ENCODE peak calls at places on chromosomes 13 and 19, in five cellular contexts. One of them, this sample, is unnamed.

GRCh38 chr13:76016799-76017198 is 380.7 kb downstream of the LMO7 start:
- DNase-seq in adrenal gland: peak; percentile 18
- DNase-seq in PC-9: no peak
- DNase-seq in heart right ventricle: no peak
- DNase-seq in GM23338: peak; percentile 80
- DNase-seq in this sample: no peak

GRCh38 chr13:21014666-21015170 is 46.7 kb downstream of the LATS2 start:
- DNase-seq in adrenal gland: peak; percentile 77
- DNase-seq in PC-9: peak; percentile 65
- DNase-seq in heart right ventricle: peak; percentile 42
- DNase-seq in GM23338: no peak
- DNase-seq in this sample: no peak

GRCh38 chr13:69556540-69557196 is 551.0 kb upstream of the ATXN8OS start:
- DNase-seq in adrenal gland: no peak
- DNase-seq in PC-9: no peak
- DNase-seq in heart right ventricle: no peak
- DNase-seq in GM23338: no peak
- DNase-seq in this sample: no peak

GRCh38 chr19:42269518-42270345 is 680 bp downstream of the CIC start:
- DNase-seq in adrenal gland: no peak
- DNase-seq in PC-9: no peak
- DNase-seq in heart right ventricle: no peak
- DNase-seq in GM23338: no peak
- DNase-seq in this sample: no peak

GRCh38 chr19:12141405-12141736 is 1.2 kb upstream of the ZNF20 start:
- DNase-seq in adrenal gland: no peak
- DNase-seq in PC-9: no peak
- DNase-seq in heart right ventricle: no peak
- DNase-seq in GM23338: no peak
- DNase-seq in this sample: no peak

GRCh38 chr13:44471686-44472085 is 98.1 kb downstream of the SERP2 start:
- DNase-seq in adrenal gland: no peak
- DNase-seq in PC-9: peak; percentile 56
- DNase-seq in heart right ventricle: no peak
- DNase-seq in GM23338: no peak
- DNase-seq in this sample: no peak

GRCh38 chr19:6412111-6412999 is 12.3 kb downstream of the KHSRP start:
- DNase-seq in adrenal gland: peak; percentile 27
- DNase-seq in PC-9: no peak
- DNase-seq in heart right ventricle: no peak
- DNase-seq in GM23338: peak; percentile 91
- DNase-seq in this sample: no peak

GRCh38 chr19:12574036-12574435 is 22.8 kb upstream of the ZNF564 start:
- DNase-seq in adrenal gland: no peak
- DNase-seq in PC-9: no peak
- DNase-seq in heart right ventricle: no peak
- DNase-seq in GM23338: peak; percentile 33
- DNase-seq in this sample: no peak

GRCh38 chr19:42628411-42629135 is 33.8 kb upstream of the CEACAM8 start:
- DNase-seq in adrenal gland: peak; percentile 8
- DNase-seq in PC-9: no peak
- DNase-seq in heart right ventricle: no peak
- DNase-seq in GM23338: no peak
- DNase-seq in this sample: no peak

GRCh38 chr19:49911381-49912145 is 14.9 kb upstream of the IL4I1 start:
- DNase-seq in adrenal gland: no peak
- DNase-seq in PC-9: no peak
- DNase-seq in heart right ventricle: no peak
- DNase-seq in GM23338: no peak
- DNase-seq in this sample: no peak

GRCh38 chr19:495440-496332 is 600 bp upstream of the MADCAM1 start:
- DNase-seq in adrenal gland: peak; percentile 44
- DNase-seq in PC-9: no peak
- DNase-seq in heart right ventricle: peak; percentile 11
- DNase-seq in GM23338: peak; percentile 78
- DNase-seq in this sample: no peak

GRCh38 chr13:27972619-27972877 is 3.4 kb upstream of the CDX2 start:
- DNase-seq in adrenal gland: no peak
- DNase-seq in PC-9: no peak
- DNase-seq in heart right ventricle: no peak
- DNase-seq in GM23338: no peak
- DNase-seq in this sample: no peak

GRCh38 chr19:23437901-23438300 is 42.6 kb upstream of the ZNF91 start:
- DNase-seq in adrenal gland: no peak
- DNase-seq in PC-9: no peak
- DNase-seq in heart right ventricle: no peak
- DNase-seq in GM23338: peak; percentile 29
- DNase-seq in this sample: no peak

GRCh38 chr19:964761-965694 is 19.1 kb upstream of the WDR18 start:
- DNase-seq in adrenal gland: no peak
- DNase-seq in PC-9: no peak
- DNase-seq in heart right ventricle: no peak
- DNase-seq in GM23338: peak; percentile 58
- DNase-seq in this sample: no peak

GRCh38 chr19:42153606-42154405 is 21.6 kb upstream of the POU2F2 start:
- DNase-seq in adrenal gland: no peak
- DNase-seq in PC-9: no peak
- DNase-seq in heart right ventricle: no peak
- DNase-seq in GM23338: no peak
- DNase-seq in this sample: no peak

GRCh38 chr19:6076675-6077463 is 33.4 kb downstream of the RFX2 start:
- DNase-seq in adrenal gland: peak; percentile 69
- DNase-seq in PC-9: peak; percentile 80
- DNase-seq in heart right ventricle: no peak
- DNase-seq in GM23338: no peak
- DNase-seq in this sample: no peak

GRCh38 chr19:48398329-48399235 is 5.1 kb downstream of the GRIN2D start:
- DNase-seq in adrenal gland: peak; percentile 67
- DNase-seq in PC-9: peak; percentile 86
- DNase-seq in heart right ventricle: peak; percentile 82
- DNase-seq in GM23338: peak; percentile 97
- DNase-seq in this sample: peak; percentile 47
- H3K4me3 ChIP-seq in adrenal gland: peak overlapping the region; percentile 52
- H3K4me3 ChIP-seq in PC-9: peak overlapping the region; percentile 95
- H3K4me3 ChIP-seq in heart right ventricle: peak overlapping the region; percentile 48
- H3K4me3 ChIP-seq in GM23338: peak overlapping the region; percentile 79
- H3K4me3 ChIP-seq in this sample: peak overlapping the region; percentile 51

GRCh38 chr19:44753619-44753931 is 5.1 kb downstream of the BCL3 start:
- DNase-seq in adrenal gland: no peak
- DNase-seq in PC-9: no peak
- DNase-seq in heart right ventricle: no peak
- DNase-seq in GM23338: no peak
- DNase-seq in this sample: no peak

GRCh38 chr19:44754743-44755066 is 6.2 kb downstream of the BCL3 start:
- DNase-seq in adrenal gland: no peak
- DNase-seq in PC-9: no peak
- DNase-seq in heart right ventricle: no peak
- DNase-seq in GM23338: peak; percentile 43
- DNase-seq in this sample: no peak

GRCh38 chr19:44752816-44753618 is 4.5 kb downstream of the BCL3 start:
- DNase-seq in adrenal gland: peak; percentile 94
- DNase-seq in PC-9: peak; percentile 84
- DNase-seq in heart right ventricle: peak; percentile 87
- DNase-seq in GM23338: peak; percentile 85
- DNase-seq in this sample: peak; percentile 64

GRCh38 chr19:44755219-44755618 is 6.7 kb downstream of the BCL3 start:
- DNase-seq in adrenal gland: peak; percentile 64
- DNase-seq in PC-9: no peak
- DNase-seq in heart right ventricle: no peak
- DNase-seq in GM23338: no peak
- DNase-seq in this sample: no peak

GRCh38 chr19:44753932-44754742 is 5.6 kb downstream of the BCL3 start:
- DNase-seq in adrenal gland: peak; percentile 95
- DNase-seq in PC-9: peak; percentile 66
- DNase-seq in heart right ventricle: peak; percentile 94
- DNase-seq in GM23338: peak; percentile 81
- DNase-seq in this sample: peak; percentile 90
- H3K4me3 ChIP-seq in adrenal gland: peak overlapping the region; percentile 48
- H3K4me3 ChIP-seq in PC-9: peak overlapping the region; percentile 43
- H3K4me3 ChIP-seq in heart right ventricle: peak overlapping the region; percentile 91
- H3K4me3 ChIP-seq in GM23338: peak overlapping the region; percentile 72
- H3K4me3 ChIP-seq in this sample: peak overlapping the region; percentile 37

GRCh38 chr19:47471733-47472457 is at the start of gene SLC8A2:
- DNase-seq in adrenal gland: peak; percentile 70
- DNase-seq in PC-9: peak; percentile 45
- DNase-seq in heart right ventricle: peak; percentile 64
- DNase-seq in GM23338: peak; percentile 95
- DNase-seq in this sample: no peak
- H3K4me3 ChIP-seq in adrenal gland: no peak within 1 kb of the TSS
- H3K4me3 ChIP-seq in PC-9: no peak within 1 kb of the TSS
- H3K4me3 ChIP-seq in heart right ventricle: no peak within 1 kb of the TSS
- H3K4me3 ChIP-seq in GM23338: peak within 1 kb of the TSS; percentile 94
- H3K4me3 ChIP-seq in this sample: no peak within 1 kb of the TSS

DNA sequence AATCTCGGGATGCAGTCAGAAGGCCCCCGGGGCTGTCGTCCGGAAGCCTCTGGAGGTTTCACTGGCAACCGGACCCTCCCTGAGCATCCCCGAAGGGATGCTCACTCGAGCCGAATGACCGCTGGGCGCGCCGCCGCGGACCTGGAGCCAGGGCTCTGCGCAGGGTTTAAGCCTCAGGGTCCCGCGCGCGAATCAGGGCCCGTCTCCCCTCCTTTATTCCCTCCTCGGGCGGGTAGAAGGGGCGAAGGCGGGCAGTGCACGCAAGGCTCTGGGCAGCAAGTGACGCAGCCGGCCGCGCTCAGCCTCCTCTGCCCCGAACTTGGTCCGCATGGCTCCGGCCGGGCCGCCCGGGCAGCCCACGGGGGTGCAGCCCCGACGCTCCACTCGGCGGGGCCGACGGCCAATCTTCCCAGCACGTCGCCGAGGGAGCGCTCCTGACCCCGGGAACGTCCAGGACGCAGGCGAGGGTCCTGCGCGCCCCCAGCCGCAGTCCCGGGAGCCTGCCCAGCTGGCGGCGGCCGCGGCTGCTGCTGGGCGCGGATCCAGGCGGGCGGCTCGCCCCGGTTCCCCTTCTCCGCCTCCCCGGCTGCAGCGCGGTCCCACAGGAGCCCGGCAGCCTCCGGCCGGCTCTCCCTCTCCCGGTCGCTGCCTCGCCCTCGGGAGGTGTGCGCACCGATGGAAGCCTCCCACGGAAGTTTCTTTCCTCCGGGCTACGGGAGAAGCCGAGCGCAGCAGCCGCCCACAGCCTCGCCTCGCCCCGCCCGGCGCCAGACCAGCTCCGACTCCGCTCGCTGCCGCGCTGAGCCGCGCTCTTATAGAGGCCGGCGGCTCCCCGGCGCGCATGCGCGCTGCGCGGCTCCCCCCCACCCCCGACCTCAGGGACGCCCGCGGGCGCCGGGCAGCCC is at the start of gene SHISA2:
- DNase-seq in adrenal gland: peak; percentile 10
- DNase-seq in PC-9: no peak
- DNase-seq in heart right ventricle: peak; percentile 36
- DNase-seq in GM23338: peak; percentile 82
- DNase-seq in this sample: no peak
- H3K4me3 ChIP-seq in adrenal gland: peak within 1 kb of the TSS; percentile 60
- H3K4me3 ChIP-seq in PC-9: no peak within 1 kb of the TSS
- H3K4me3 ChIP-seq in heart right ventricle: peak within 1 kb of the TSS; percentile 49
- H3K4me3 ChIP-seq in GM23338: peak within 1 kb of the TSS; percentile 82
- H3K4me3 ChIP-seq in this sample: peak within 1 kb of the TSS; percentile 29

DNA sequence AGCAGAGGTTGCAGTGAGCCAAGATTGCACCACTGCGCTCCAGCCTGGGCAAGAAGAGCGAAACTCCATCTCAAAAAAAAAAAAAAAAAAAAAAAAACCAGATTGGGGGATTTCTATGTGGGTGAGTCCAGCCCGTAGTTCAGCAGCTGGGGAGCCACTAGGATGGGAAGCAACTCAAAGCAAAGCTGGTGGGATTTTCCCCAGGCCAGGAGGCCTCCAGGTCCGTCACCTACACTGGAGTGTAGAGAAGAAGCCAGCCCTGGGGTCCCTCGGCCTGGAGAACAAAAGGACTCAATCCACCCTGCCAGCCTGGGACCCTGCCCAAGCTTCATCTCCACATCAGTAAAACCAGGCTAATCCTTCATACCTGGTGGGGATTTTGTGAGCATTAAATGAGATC is 121.3 kb upstream of the CACNA1A start:
- DNase-seq in adrenal gland: no peak
- DNase-seq in PC-9: no peak
- DNase-seq in heart right ventricle: no peak
- DNase-seq in GM23338: no peak
- DNase-seq in this sample: no peak
- H3K4me3 ChIP-seq in adrenal gland: no peak overlapping the region
- H3K4me3 ChIP-seq in PC-9: no peak overlapping the region
- H3K4me3 ChIP-seq in heart right ventricle: no peak overlapping the region
- H3K4me3 ChIP-seq in GM23338: no peak overlapping the region
- H3K4me3 ChIP-seq in this sample: no peak overlapping the region

GRCh38 chr19:47469719-47470118 is 2.0 kb downstream of the SLC8A2 start:
- DNase-seq in adrenal gland: no peak
- DNase-seq in PC-9: no peak
- DNase-seq in heart right ventricle: no peak
- DNase-seq in GM23338: no peak
- DNase-seq in this sample: no peak
- H3K4me3 ChIP-seq in adrenal gland: no peak overlapping the region
- H3K4me3 ChIP-seq in PC-9: no peak overlapping the region
- H3K4me3 ChIP-seq in heart right ventricle: no peak overlapping the region
- H3K4me3 ChIP-seq in GM23338: no peak overlapping the region
- H3K4me3 ChIP-seq in this sample: no peak overlapping the region

GRCh38 chr19:2474232-2475017 is 1.5 kb upstream of the GADD45B start:
- DNase-seq in adrenal gland: peak; percentile 88
- DNase-seq in PC-9: peak; percentile 64
- DNase-seq in heart right ventricle: peak; percentile 86
- DNase-seq in GM23338: peak; percentile 95
- DNase-seq in this sample: peak; percentile 76
- H3K4me3 ChIP-seq in adrenal gland: peak overlapping the region; percentile 83
- H3K4me3 ChIP-seq in PC-9: peak overlapping the region; percentile 77
- H3K4me3 ChIP-seq in heart right ventricle: peak overlapping the region; percentile 85
- H3K4me3 ChIP-seq in GM23338: peak overlapping the region; percentile 99
- H3K4me3 ChIP-seq in this sample: peak overlapping the region; percentile 86

This sample was measured in tibial nerve.